ENCODE peak calls at places on chromosome 1, in eight cellular contexts. B is neural progenitor cell, P is HFF-Myc, F is HCT116, H is WTC11, L is endodermal cell, O is AG04450, N is progenitor cell of endocrine pancreas. U is an unnamed sample.

GRCh38 chr1:3073520-3074296 is 4.7 kb downstream of the PRDM16 start:
- DNase-seq in B (peak; percentile 62), P (no peak), F (no peak), H (no peak), L (peak; percentile 64), O (no peak), N (no peak), U (no peak)

GRCh38 chr1:20031161-20031560 is 38.8 kb upstream of the PLA2G5 start:
- DNase-seq in B (no peak), P (no peak), F (no peak), H (no peak), L (no peak), O (no peak), N (no peak), U (no peak)

GRCh38 chr1:1230656-1231399 is 973 bp downstream of the SDF4 start:
- DNase-seq in B (no peak), P (peak; percentile 44), F (peak; percentile 45), H (no peak), L (no peak), O (no peak), N (no peak), U (no peak)

GRCh38 chr1:47828965-47829364 is 168.2 kb downstream of the TRABD2B start:
- DNase-seq in B (no peak), P (no peak), F (no peak), H (no peak), L (no peak), O (no peak), N (no peak), U (no peak)

GRCh38 chr1:6507461-6507911 is 16.0 kb upstream of the PLEKHG5 start:
- DNase-seq in B (no peak), P (no peak), F (no peak), H (no peak), L (peak; percentile 44), O (no peak), N (no peak), U (peak; percentile 18)

GRCh38 chr1:223700942-223701637 is 11.2 kb upstream of the CAPN2 start:
- DNase-seq in B (no peak), P (peak; percentile 86), F (peak; percentile 90), H (no peak), L (peak; percentile 73), O (peak; percentile 95), N (no peak), U (no peak)

GRCh38 chr1:9078035-9078948 is 8.9 kb upstream of the SLC2A5 start:
- DNase-seq in B (no peak), P (peak; percentile 29), F (no peak), H (no peak), L (no peak), O (no peak), N (no peak), U (no peak)

GRCh38 chr1:155860939-155861496 is 1.7 kb downstream of the SYT11 start:
- DNase-seq in B (no peak), P (no peak), F (no peak), H (no peak), L (no peak), O (no peak), N (no peak), U (no peak)

GRCh38 chr1:22557341-22557950 is 5.8 kb upstream of the EPHA8 start:
- DNase-seq in B (no peak), P (peak; percentile 19), F (no peak), H (no peak), L (no peak), O (no peak), N (no peak), U (no peak)

GRCh38 chr1:224800486-224801119 is 128.9 kb upstream of the DNAH14 start:
- DNase-seq in B (no peak), P (no peak), F (no peak), H (peak; percentile 15), L (no peak), O (no peak), N (no peak), U (no peak)

GRCh38 chr1:109821221-109821669 is 57.5 kb upstream of the EPS8L3 start:
- DNase-seq in B (no peak), P (peak; percentile 85), F (no peak), H (no peak), L (peak; percentile 40), O (peak; percentile 83), N (no peak), U (no peak)

GRCh38 chr1:212030936-212031528 is 4.3 kb downstream of the INTS7 start:
- DNase-seq in B (no peak), P (no peak), F (peak; percentile 51), H (no peak), L (no peak), O (peak; percentile 56), N (no peak), U (no peak)

GRCh38 chr1:65309317-65310077 is at the start of gene DNAJC6:
- DNase-seq in B (peak; percentile 97), P (no peak), F (no peak), H (peak; percentile 93), L (peak; percentile 96), O (peak; percentile 4), N (peak; percentile 89), U (peak; percentile 71)

GRCh38 chr1:214551436-214552173 is at the start of gene PTPN14:
- DNase-seq in B (peak; percentile 98), P (peak; percentile 72), F (peak; percentile 85), H (peak; percentile 94), L (peak; percentile 95), O (peak; percentile 87), N (peak; percentile 85), U (peak; percentile 78)
- TF ChIP-seq CTCF in B (peak; percentile 51), P (peak; percentile 24), F (peak; percentile 33), H (no peak), L (peak; percentile 65), O (peak; percentile 51), N (peak; percentile 50), U (no peak)

GRCh38 chr1:159014851-159015250 is 5.1 kb downstream of the IFI16 start:
- DNase-seq in B (no peak), P (no peak), F (no peak), H (no peak), L (no peak), O (no peak), N (no peak), U (no peak)

GRCh38 chr1:159011701-159012100 is 2.0 kb downstream of the IFI16 start:
- DNase-seq in B (no peak), P (no peak), F (no peak), H (no peak), L (no peak), O (no peak), N (no peak), U (no peak)

GRCh38 chr1:159014003-159014571 is 4.4 kb downstream of the IFI16 start:
- DNase-seq in B (no peak), P (no peak), F (no peak), H (no peak), L (no peak), O (no peak), N (no peak), U (no peak)

GRCh38 chr1:159012495-159012894 is 2.8 kb downstream of the IFI16 start:
- DNase-seq in B (peak; percentile 69), P (no peak), F (no peak), H (no peak), L (no peak), O (no peak), N (no peak), U (peak; percentile 28)

DNA sequence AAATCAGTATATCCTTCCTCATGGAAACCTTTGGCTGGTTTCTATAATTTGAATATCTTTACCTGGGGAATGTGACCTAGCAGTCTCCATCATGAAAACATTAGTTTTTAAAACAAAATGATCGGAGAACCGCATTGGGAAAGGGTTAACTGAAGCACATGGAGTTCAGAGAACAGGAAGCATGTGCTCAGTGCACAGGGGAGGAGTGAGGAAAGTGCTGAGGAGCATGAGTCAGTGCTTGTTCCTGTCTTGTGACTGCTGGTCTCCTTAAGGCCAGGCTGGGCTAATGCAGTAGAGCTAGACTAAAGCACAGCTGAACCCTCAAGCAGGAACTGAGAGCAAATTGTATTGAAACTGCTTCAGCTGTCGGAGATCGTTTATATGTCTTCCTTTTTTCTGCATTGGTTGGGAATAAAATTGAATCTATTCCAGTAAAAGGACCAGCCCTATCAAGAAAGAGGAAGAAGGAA is 5.8 kb downstream of the IFI16 start:
- DNase-seq in B (no peak), P (peak; percentile 86), F (no peak), H (no peak), L (peak; percentile 47), O (peak; percentile 74), N (no peak), U (peak; percentile 63)
- TF ChIP-seq CTCF in B (no peak), P (no peak), F (no peak), H (no peak), L (no peak), O (no peak), N (no peak), U (no peak)

GRCh38 chr1:100835866-100836842 is 58.5 kb downstream of the EXTL2 start:
- DNase-seq in B (no peak), P (no peak), F (no peak), H (no peak), L (no peak), O (no peak), N (no peak), U (no peak)

GRCh38 chr1:100832676-100833469 is 61.8 kb downstream of the EXTL2 start:
- DNase-seq in B (peak; percentile 62), P (no peak), F (no peak), H (no peak), L (no peak), O (no peak), N (no peak), U (no peak)

DNA sequence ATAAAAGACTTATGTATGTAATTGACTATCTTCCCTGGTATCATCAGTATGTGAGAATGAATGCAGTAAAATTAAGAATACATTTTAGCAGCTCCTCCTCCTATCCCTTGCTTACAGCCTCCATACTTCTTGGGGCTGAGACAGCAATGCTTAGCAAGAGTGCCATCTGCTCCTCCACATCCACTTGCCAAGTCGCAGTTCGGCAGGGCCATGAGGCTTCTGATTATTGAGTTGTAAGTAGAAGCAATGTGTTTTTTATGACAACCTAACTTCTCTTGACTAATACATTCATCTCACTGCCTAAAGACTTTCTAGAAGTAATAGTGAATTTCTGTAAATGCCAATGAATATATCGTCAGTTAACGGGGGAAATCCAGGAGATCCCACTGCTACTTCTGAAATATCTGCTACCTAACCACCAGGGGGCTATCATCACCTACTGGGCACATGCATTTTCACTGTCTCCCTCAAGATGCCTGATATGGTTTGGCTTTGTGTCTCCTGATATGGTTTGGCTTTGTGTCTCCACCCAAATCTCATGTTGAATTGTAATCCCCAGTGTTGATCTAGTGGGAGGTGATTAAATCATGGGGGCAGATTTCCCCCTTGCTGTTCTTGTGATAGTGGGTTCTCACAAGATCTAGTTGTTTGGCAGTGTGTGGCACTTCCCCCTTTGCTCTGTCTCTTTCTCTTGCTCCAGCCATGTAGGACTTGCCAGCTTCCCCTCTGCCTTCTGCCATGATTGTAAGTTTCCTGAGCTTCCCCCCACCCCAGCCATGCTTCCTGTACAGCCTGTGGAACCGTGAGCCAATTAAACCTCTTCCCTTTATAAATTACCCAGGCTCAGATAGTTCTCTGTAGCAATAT is 59.6 kb downstream of the EXTL2 start:
- DNase-seq in B (peak; percentile 9), P (peak; percentile 21), F (peak; percentile 29), H (no peak), L (peak; percentile 67), O (no peak), N (no peak), U (peak; percentile 10)
- TF ChIP-seq CTCF in B (peak; percentile 56), P (peak; percentile 60), F (peak; percentile 67), H (no peak), L (peak; percentile 85), O (peak; percentile 47), N (peak; percentile 49), U (no peak)

DNA sequence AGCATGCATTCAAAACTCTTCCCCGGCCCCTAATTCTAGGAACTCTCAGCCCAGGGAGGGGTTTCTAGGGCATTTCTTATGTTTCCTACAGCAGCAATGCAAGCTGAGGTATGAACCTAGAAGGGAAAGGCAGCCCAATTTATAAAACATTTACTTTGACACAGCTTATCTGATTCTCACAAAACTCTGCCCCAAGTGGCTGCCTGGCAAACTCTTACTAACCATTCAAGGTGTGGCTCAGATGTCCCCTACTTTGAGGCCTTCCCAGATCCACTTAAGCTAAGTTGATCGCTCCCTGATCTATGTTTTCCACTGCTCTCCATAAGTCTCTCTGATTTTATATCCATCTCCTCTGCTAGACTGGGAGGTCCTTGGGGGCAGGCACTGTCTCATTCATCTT is 35.4 kb downstream of the AK2 start:
- DNase-seq in B (peak; percentile 26), P (no peak), F (no peak), H (no peak), L (peak; percentile 59), O (no peak), N (no peak), U (no peak)
- TF ChIP-seq CTCF in B (peak; percentile 38), P (peak; percentile 15), F (peak; percentile 51), H (no peak), L (peak; percentile 66), O (no peak), N (peak; percentile 27), U (peak; percentile 20)

U was measured in GM20000.